ENCODE peak calls at places on chromosomes 12 and 14, in four cellular contexts. Q is tibial artery, I is uterus, R is breast epithelium. Z is an unnamed sample.

GRCh38 chr12:31006416-31007152 is 67.1 kb upstream of the DDX11 start:
- DNase-seq in Q (no peak), I (no peak), R (no peak), Z (no peak)

GRCh38 chr14:66000771-66001170 is 485.4 kb upstream of the CCDC196 start:
- DNase-seq in I (no peak), R (no peak), Q (no peak), Z (no peak)

GRCh38 chr12:57603323-57603722 is 1.3 kb upstream of the DTX3 start:
- DNase-seq in R (no peak), I (no peak), Q (no peak), Z (no peak)

GRCh38 chr12:119841433-119842210 is 35.5 kb downstream of the CIT start:
- DNase-seq in Q (no peak), R (no peak), I (no peak), Z (peak)

GRCh38 chr14:57389646-57390036 is 745 bp upstream of the NAA30 start:
- DNase-seq in Q (no peak), I (no peak), R (no peak), Z (no peak)

GRCh38 chr12:51926718-51927117 is 19.4 kb downstream of the ACVRL1 start:
- DNase-seq in I (no peak), R (peak), Q (no peak), Z (peak)

GRCh38 chr12:65323025-65323424 is 44.5 kb downstream of the MSRB3 start:
- DNase-seq in Q (no peak), R (no peak), I (no peak), Z (no peak)

GRCh38 chr12:11723993-11724392 is 74.5 kb downstream of the ETV6 start:
- DNase-seq in Q (no peak), R (no peak), I (no peak), Z (no peak)

GRCh38 chr14:70530417-70530816 is 4.4 kb downstream of the ADAM20 start:
- DNase-seq in Q (no peak), R (no peak), I (no peak), Z (no peak)

GRCh38 chr14:67744057-67744456 is 42.4 kb downstream of the RDH12 start:
- DNase-seq in I (no peak), R (no peak), Q (no peak), Z (no peak)

GRCh38 chr14:67694791-67695393 is 672 bp downstream of the RDH11 start:
- DNase-seq in I (peak), R (peak), Q (peak), Z (peak)

GRCh38 chr12:57092876-57093411 is 4.0 kb downstream of the NAB2 start:
- DNase-seq in Q (no peak), R (no peak), I (no peak), Z (no peak)

GRCh38 chr12:115323223-115323905 is 639.4 kb upstream of the TBX3 start:
- DNase-seq in Q (no peak), I (no peak), R (no peak), Z (peak)

GRCh38 chr12:54156578-54156977 is 32.2 kb downstream of the SMUG1 start:
- DNase-seq in Q (no peak), R (no peak), I (no peak), Z (no peak)
- H3K27ac ChIP-seq in Q (no peak), R (no peak), I (no peak), Z (no peak)

GRCh38 chr14:34710006-34710405 is 4.4 kb downstream of the CFL2 start:
- DNase-seq in Q (no peak), I (no peak), R (no peak), Z (no peak)

GRCh38 chr14:34713122-34713680 is 1.2 kb downstream of the CFL2 start:
- DNase-seq in Q (no peak), R (no peak), I (no peak), Z (no peak)

GRCh38 chr14:34711808-34712712 is 2.3 kb downstream of the CFL2 start:
- DNase-seq in Q (no peak), R (no peak), I (no peak), Z (no peak)

GRCh38 chr14:34710744-34711143 is 3.6 kb downstream of the CFL2 start:
- DNase-seq in I (no peak), R (no peak), Q (no peak), Z (peak)

DNA sequence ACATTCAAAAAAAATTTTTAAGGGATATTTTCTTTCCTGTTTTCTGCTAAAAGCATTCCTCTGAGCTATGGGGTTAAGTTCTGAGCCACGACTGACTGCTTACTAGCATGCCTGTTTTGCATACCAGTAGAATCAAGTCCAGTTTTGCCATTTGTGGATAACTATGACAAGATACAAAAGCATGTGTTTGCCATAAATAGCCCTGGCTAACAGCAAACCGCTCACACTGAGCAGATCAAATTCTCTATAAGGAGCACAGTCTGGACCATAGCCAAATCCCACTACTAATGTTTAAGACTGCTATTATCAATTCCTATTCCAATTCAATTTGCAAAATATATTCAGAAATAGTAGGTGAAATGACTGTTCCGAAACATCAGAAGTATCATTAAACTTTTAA is 3.2 kb downstream of the CFL2 start:
- DNase-seq in R (no peak), Q (no peak), I (no peak), Z (peak)
- H3K4me3 ChIP-seq in R (no peak), Q (peak), I (no peak), Z (no peak)

GRCh38 chr12:88328056-88328455 is 185.9 kb downstream of the TMTC3 start:
- DNase-seq in Q (no peak), R (no peak), I (no peak), Z (no peak)

GRCh38 chr12:88325828-88326214 is 183.7 kb downstream of the TMTC3 start:
- DNase-seq in Q (no peak), R (no peak), I (no peak), Z (peak)

GRCh38 chr12:88325076-88325827 is 183.1 kb downstream of the TMTC3 start:
- DNase-seq in Q (no peak), R (no peak), I (no peak), Z (peak)
- H3K27ac ChIP-seq in Q (peak), R (peak), I (peak), Z (peak)

GRCh38 chr12:124784871-124785572 is 78.6 kb downstream of the SCARB1 start:
- DNase-seq in Q (no peak), R (no peak), I (no peak), Z (no peak)

GRCh38 chr12:124783087-124783486 is 80.6 kb downstream of the SCARB1 start:
- DNase-seq in Q (no peak), R (no peak), I (no peak), Z (no peak)

GRCh38 chr12:124788936-124789555 is 74.6 kb downstream of the SCARB1 start:
- DNase-seq in Q (no peak), R (no peak), I (no peak), Z (no peak)

GRCh38 chr12:124782132-124782531 is 81.5 kb downstream of the SCARB1 start:
- DNase-seq in R (no peak), I (no peak), Q (no peak), Z (no peak)

GRCh38 chr12:124786065-124786964 is 77.3 kb downstream of the SCARB1 start:
- DNase-seq in I (peak), R (peak), Q (peak), Z (peak)
- H3K4me3 ChIP-seq in I (no peak), R (no peak), Q (peak), Z (peak)

GRCh38 chr14:102951034-102951433 is 28.6 kb downstream of the AMN start:
- DNase-seq in Q (no peak), I (peak), R (no peak), Z (no peak)

GRCh38 chr14:102952276-102952675 is 29.8 kb downstream of the AMN start:
- DNase-seq in Q (no peak), I (no peak), R (no peak), Z (no peak)

GRCh38 chr14:102949801-102950451 is 27.5 kb downstream of the AMN start:
- DNase-seq in R (peak), Q (no peak), I (no peak), Z (no peak)

GRCh38 chr14:102953100-102953499 is 30.6 kb downstream of the AMN start:
- DNase-seq in R (no peak), I (no peak), Q (no peak), Z (no peak)

DNA sequence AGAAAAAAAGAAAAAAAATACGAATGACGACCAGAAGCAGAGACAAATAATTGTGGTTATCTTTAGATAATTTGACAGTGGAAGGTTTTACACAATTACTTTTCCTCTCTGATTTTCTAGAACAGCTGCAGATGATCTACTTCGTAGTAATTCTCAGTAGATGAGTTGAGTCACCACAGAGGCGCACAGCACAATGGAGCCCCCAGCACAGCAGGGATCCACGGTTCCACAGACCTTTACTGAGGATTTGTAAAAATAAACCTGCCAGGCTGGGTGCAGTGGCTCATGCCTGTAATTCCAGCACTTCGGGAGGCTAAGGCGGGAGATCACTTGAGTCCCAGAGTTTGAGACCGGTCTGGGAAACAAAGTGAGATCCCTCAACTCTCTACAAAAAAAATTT is 29.3 kb downstream of the AMN start:
- DNase-seq in I (no peak), R (no peak), Q (no peak), Z (no peak)
- H3K27ac ChIP-seq in I (no peak), R (no peak), Q (no peak), Z (peak)

GRCh38 chr12:121673013-121673441 is 3.6 kb upstream of the MORN3 start:
- DNase-seq in I (no peak), R (peak), Q (no peak), Z (peak)
- H3K4me3 ChIP-seq in I (peak), R (peak), Q (peak), Z (peak)

DNA sequence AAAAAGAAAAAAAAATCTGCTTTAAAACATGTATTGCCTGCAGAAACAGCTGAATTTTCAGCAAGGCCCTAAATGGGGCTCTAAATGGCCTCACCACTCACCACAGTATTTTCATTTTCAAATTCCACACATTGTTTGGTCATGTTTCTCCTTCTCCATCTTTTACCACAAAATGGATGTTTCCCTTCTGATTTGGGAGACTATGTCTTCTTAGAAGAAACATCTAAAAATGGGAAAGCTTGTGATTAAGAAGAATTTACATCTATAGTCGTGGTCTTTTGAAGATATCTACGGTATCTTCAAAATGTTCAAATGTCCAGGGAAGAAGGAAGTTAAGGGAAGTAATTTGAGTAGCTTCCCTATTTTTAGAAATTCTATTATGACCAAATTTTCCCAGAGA is 20.7 kb upstream of the TUBA1C start:
- DNase-seq in R (no peak), I (no peak), Q (no peak), Z (peak)
- H3K27ac ChIP-seq in R (no peak), I (no peak), Q (peak), Z (peak)

Z was measured in mesenchymal stem cell.